ENCODE peak calls at places on chromosome 3, in five cellular contexts. Z is psoas muscle; J is CD8-positive, alpha-beta memory T cell; Q is Peyer's patch; P is foreskin keratinocyte. Y is an unnamed sample.

GRCh38 chr3:32817195-32817560 is 619 bp upstream of the TRIM71 start:
- DNase-seq in Z (no peak), J (no peak), Q (no peak), P (no peak), Y (peak)

GRCh38 chr3:162492446-162493081 is 996.0 kb downstream of the OTOL1 start:
- DNase-seq in Z (no peak), J (no peak), Q (no peak), P (peak), Y (no peak)

GRCh38 chr3:114294940-114295480 is 1.2 kb downstream of the TIGIT start:
- DNase-seq in Z (no peak), J (peak), Q (no peak), P (no peak), Y (no peak)

GRCh38 chr3:39529551-39529950 is 62.1 kb downstream of the MOBP start:
- DNase-seq in Z (no peak), J (no peak), Q (no peak), P (no peak), Y (no peak)

GRCh38 chr3:15941958-15942357 is 144.2 kb upstream of the ANKRD28 start:
- DNase-seq in Z (no peak), J (no peak), Q (no peak), P (no peak), Y (no peak)

GRCh38 chr3:104628185-104628789 is 738.4 kb upstream of the ALCAM start:
- DNase-seq in Z (no peak), J (no peak), Q (no peak), P (peak), Y (no peak)

GRCh38 chr3:100042577-100042981 is 71.7 kb downstream of the FILIP1L start:
- DNase-seq in Z (no peak), J (no peak), Q (no peak), P (no peak), Y (no peak)

GRCh38 chr3:112372396-112372795 is 39.4 kb downstream of the CD200 start:
- DNase-seq in Z (no peak), J (no peak), Q (no peak), P (no peak), Y (no peak)

GRCh38 chr3:79506751-79507150 is 261.0 kb downstream of the ROBO1 start:
- DNase-seq in Z (no peak), J (no peak), Q (no peak), P (no peak), Y (no peak)

GRCh38 chr3:101535221-101535620 is 22.2 kb upstream of the SENP7 start:
- DNase-seq in Z (no peak), J (no peak), Q (no peak), P (no peak), Y (no peak)

GRCh38 chr3:43221076-43221475 is 65.3 kb upstream of the SNRK start:
- DNase-seq in Z (no peak), J (no peak), Q (no peak), P (no peak), Y (no peak)

GRCh38 chr3:32076566-32076965 is 29.9 kb upstream of the GPD1L start:
- DNase-seq in Z (no peak), J (no peak), Q (no peak), P (no peak), Y (no peak)

GRCh38 chr3:192514754-192515660 is 212.3 kb downstream of the FGF12 start:
- DNase-seq in Z (peak), J (no peak), Q (no peak), P (peak), Y (peak)

GRCh38 chr3:142481196-142481595 is 33.4 kb upstream of the XRN1 start:
- DNase-seq in Z (no peak), J (no peak), Q (no peak), P (no peak), Y (no peak)

GRCh38 chr3:21142949-21143348 is 608.1 kb downstream of the ZNF385D start:
- DNase-seq in Z (no peak), J (no peak), Q (no peak), P (no peak), Y (no peak)

GRCh38 chr3:141405581-141405980 is 37.3 kb downstream of the ZBTB38 start:
- DNase-seq in Z (no peak), J (no peak), Q (no peak), P (no peak), Y (no peak)

GRCh38 chr3:127836004-127836882 is 13.9 kb upstream of the MGLL start:
- DNase-seq in Z (no peak), J (no peak), Q (no peak), P (no peak), Y (no peak)

GRCh38 chr3:126110431-126111125 is 26.7 kb upstream of the SLC41A3 start:
- DNase-seq in Z (no peak), J (no peak), Q (no peak), P (no peak), Y (no peak)

GRCh38 chr3:155391104-155391503 is 97.6 kb upstream of the STRIT1 start:
- DNase-seq in Z (no peak), J (no peak), Q (no peak), P (no peak), Y (no peak)

GRCh38 chr3:11455977-11456376 is 183.8 kb downstream of the ATG7 start:
- DNase-seq in Z (no peak), J (no peak), Q (no peak), P (peak), Y (no peak)

GRCh38 chr3:133821767-133822638 is 16.4 kb downstream of the SRPRB start:
- DNase-seq in Z (peak), J (no peak), Q (peak), P (peak), Y (no peak)

GRCh38 chr3:143634991-143635390 is 213.3 kb downstream of the SLC9A9 start:
- DNase-seq in Z (no peak), J (no peak), Q (peak), P (no peak), Y (peak)

GRCh38 chr3:76570436-76571057 is 469.4 kb upstream of the ROBO2 start:
- DNase-seq in Z (no peak), J (no peak), Q (no peak), P (no peak), Y (no peak)

Y was measured in left lung.